ENCODE peak calls at places on chromosomes 5 and 9, in four cellular contexts. H is WTC11, Z is HepG2, W is K562. L is an unnamed sample.

GRCh38 chr5:9069650-9070049 is 476.2 kb downstream of the SEMA5A start:
- DNase-seq in H (no peak), W (no peak), Z (no peak), L (no peak)

GRCh38 chr9:87711857-87712800 is 13.8 kb upstream of the CTSL start:
- DNase-seq in W (no peak), Z (peak), H (no peak), L (no peak)

GRCh38 chr9:129131300-129132145 is 20.3 kb downstream of the PTPA start:
- DNase-seq in Z (peak), H (peak), W (peak), L (peak)

GRCh38 chr9:76464706-76465105 is 5.7 kb downstream of the GCNT1 start:
- DNase-seq in H (no peak), Z (no peak), W (no peak), L (no peak)

GRCh38 chr5:82440041-82440440 is 161.9 kb upstream of the RPS23 start:
- DNase-seq in W (no peak), Z (no peak), H (no peak), L (no peak)

GRCh38 chr5:124064956-124065355 is 553.0 kb downstream of the CSNK1G3 start:
- DNase-seq in H (no peak), W (no peak), Z (no peak), L (no peak)

GRCh38 chr5:127040779-127041520 is 10.6 kb upstream of the MARCHF3 start:
- DNase-seq in W (no peak), Z (no peak), H (no peak), L (no peak)

GRCh38 chr5:174505621-174506020 is 218.8 kb upstream of the MSX2 start:
- DNase-seq in H (no peak), Z (no peak), W (no peak), L (peak)

GRCh38 chr5:351911-352225 is 30.4 kb downstream of the AHRR start:
- DNase-seq in W (peak), H (no peak), Z (no peak), L (peak)

GRCh38 chr9:82991684-82992083 is 71.3 kb downstream of the RASEF start:
- DNase-seq in W (no peak), Z (peak), H (no peak), L (no peak)

GRCh38 chr5:103232393-103232999 is 26.1 kb upstream of the MACIR start:
- DNase-seq in H (no peak), W (peak), Z (peak), L (peak)

GRCh38 chr9:135463140-135463539 is 16.4 kb upstream of the PPP1R26 start:
- DNase-seq in H (no peak), Z (no peak), W (peak), L (no peak)

GRCh38 chr9:34479316-34479865 is 20.8 kb downstream of the DNAI1 start:
- DNase-seq in H (no peak), Z (no peak), W (no peak), L (peak)

GRCh38 chr5:59789197-59789596 is 104.3 kb downstream of the PDE4D start:
- DNase-seq in H (no peak), W (no peak), Z (no peak), L (no peak)

GRCh38 chr5:135443329-135443960 is 3.7 kb downstream of the DCANP1 start:
- DNase-seq in Z (no peak), H (no peak), W (no peak), L (no peak)

GRCh38 chr5:84397385-84397784 is 12.7 kb upstream of the EDIL3 start:
- DNase-seq in H (no peak), W (no peak), Z (no peak), L (no peak)

GRCh38 chr5:109656829-109657228 is 32.9 kb upstream of the MAN2A1 start:
- DNase-seq in W (peak), Z (no peak), H (no peak), L (no peak)

GRCh38 chr9:135717410-135717809 is 15.4 kb downstream of the KCNT1 start:
- DNase-seq in W (no peak), H (no peak), Z (no peak), L (no peak)

GRCh38 chr9:7145361-7146069 is 387.7 kb downstream of the KDM4C start:
- DNase-seq in Z (no peak), H (no peak), W (no peak), L (no peak)

GRCh38 chr5:147321569-147321968 is 86.7 kb downstream of the STK32A start:
- DNase-seq in Z (no peak), W (no peak), H (no peak), L (no peak)

GRCh38 chr9:89564257-89564878 is 40.4 kb upstream of the GADD45G start:
- DNase-seq in W (peak), Z (peak), H (peak), L (peak)

GRCh38 chr9:72665421-72665820 is 144.0 kb downstream of the TMC1 start:
- DNase-seq in H (no peak), Z (no peak), W (no peak), L (no peak)

GRCh38 chr5:141360685-141361084 is 891 bp downstream of the PCDHGB2 start:
- DNase-seq in W (no peak), Z (no peak), H (no peak), L (no peak)

DNA sequence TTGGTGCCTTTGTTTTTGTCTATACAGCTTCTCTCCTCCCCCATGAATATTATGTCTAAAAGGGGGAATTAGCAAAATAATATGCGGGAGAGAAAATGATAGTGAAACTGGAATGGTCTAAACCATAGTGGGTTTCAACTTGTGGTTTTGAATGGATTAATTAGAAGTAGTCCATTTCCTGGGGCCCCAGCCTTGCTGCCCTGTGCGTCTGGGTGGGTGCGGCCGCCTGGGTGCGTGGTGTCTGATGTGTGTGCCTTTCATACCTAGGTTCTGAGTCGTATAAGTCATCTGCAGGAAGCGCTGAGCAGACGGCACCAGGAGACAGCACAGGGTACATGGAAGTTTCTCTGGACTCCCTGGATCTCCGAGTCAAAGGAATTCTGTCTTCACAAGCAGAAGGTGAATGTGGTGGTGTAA is 120.0 kb upstream of the CACNA1B start:
- DNase-seq in W (no peak), H (no peak), Z (no peak), L (no peak)
- TF ChIP-seq ELF4 in W (no peak), H (no peak), Z (no peak), L (no peak)

DNA sequence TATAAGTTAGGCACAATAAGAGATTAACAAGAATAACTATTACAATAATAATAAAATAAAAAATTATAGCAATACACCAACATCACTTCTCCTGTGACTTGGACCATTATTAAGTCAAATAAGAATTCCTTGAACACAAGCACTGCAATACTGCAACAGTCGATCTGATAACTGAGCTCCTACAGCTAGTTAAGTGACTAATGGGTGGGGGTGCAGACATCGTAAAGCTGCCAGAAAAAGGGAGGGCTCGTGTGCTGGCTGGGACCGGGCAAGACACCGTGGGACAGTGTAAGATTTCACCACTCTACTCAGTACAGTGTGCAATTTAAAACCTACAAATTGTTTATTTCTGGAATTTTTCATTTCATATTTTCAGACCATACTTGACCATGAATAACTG is 78.8 kb downstream of the SNX24 start:
- DNase-seq in Z (no peak), W (no peak), H (no peak), L (peak)
- TF ChIP-seq ELF4 in Z (no peak), W (no peak), H (no peak), L (no peak)

GRCh38 chr5:72295539-72295938 is 24.5 kb downstream of the MRPS27 start:
- DNase-seq in W (no peak), H (no peak), Z (peak), L (no peak)
- TF ChIP-seq ELF4 in W (no peak), H (no peak), Z (no peak), L (no peak)

GRCh38 chr5:61401726-61402125 is 69.7 kb downstream of the ZSWIM6 start:
- DNase-seq in W (no peak), Z (no peak), H (no peak), L (no peak)
- TF ChIP-seq ELF4 in W (no peak), Z (no peak), H (no peak), L (no peak)

GRCh38 chr5:38680094-38680765 is 123.8 kb upstream of the LIFR start:
- DNase-seq in H (no peak), Z (no peak), W (no peak), L (no peak)
- TF ChIP-seq ELF4 in H (no peak), Z (no peak), W (no peak), L (no peak)

GRCh38 chr9:5696884-5697283 is 68.0 kb downstream of the RIC1 start:
- DNase-seq in W (no peak), Z (no peak), H (no peak), L (no peak)
- TF ChIP-seq ELF4 in W (no peak), Z (no peak), H (no peak), L (no peak)

L was measured in HEK293T.